ENCODE peak calls at places on chromosome X, in nine cellular contexts. N, B, R, I, G, V, J, L and W are unnamed samples.

GRCh38 chrX:6021316-6022091 is 207.2 kb downstream of the NLGN4X start:
- DNase-seq in N (peak), B (peak), R (no peak), I (peak), G (no peak), V (peak), J (peak), L (no peak), W (no peak)

GRCh38 chrX:134512566-134512965 is 52.6 kb downstream of the HPRT1 start:
- DNase-seq in N (no peak), B (peak), R (no peak), I (no peak), G (no peak), V (no peak), J (peak), L (peak), W (no peak)

GRCh38 chrX:103330601-103331397 is 760 bp downstream of the TCEAL7 start:
- DNase-seq in N (no peak), B (no peak), R (no peak), I (no peak), G (no peak), V (no peak), J (no peak), L (no peak), W (no peak)

GRCh38 chrX:21728276-21728968 is 29.5 kb downstream of the SMPX start:
- DNase-seq in N (no peak), B (no peak), R (no peak), I (no peak), G (no peak), V (no peak), J (no peak), L (no peak), W (no peak)

GRCh38 chrX:135513140-135513535 is 7.3 kb upstream of the INTS6L start:
- DNase-seq in N (no peak), B (no peak), R (no peak), I (no peak), G (no peak), V (no peak), J (no peak), L (no peak), W (no peak)

GRCh38 chrX:152641996-152642395 is 4.3 kb downstream of the GABRQ start:
- DNase-seq in N (no peak), B (no peak), R (no peak), I (no peak), G (no peak), V (no peak), J (no peak), L (no peak), W (no peak)

GRCh38 chrX:151396042-151396826 is 772 bp upstream of the VMA21 start:
- DNase-seq in N (peak), B (peak), R (no peak), I (peak), G (no peak), V (peak), J (peak), L (peak), W (no peak)

GRCh38 chrX:38282044-38282443 is 45.3 kb downstream of the RPGR start:
- DNase-seq in N (no peak), B (peak), R (no peak), I (no peak), G (no peak), V (no peak), J (no peak), L (no peak), W (no peak)

GRCh38 chrX:72122621-72123275 is 9.0 kb downstream of the RTL5 start:
- DNase-seq in N (no peak), B (no peak), R (no peak), I (no peak), G (no peak), V (no peak), J (no peak), L (no peak), W (no peak)

GRCh38 chrX:77009691-77010090 is 437.5 kb upstream of the FGF16 start:
- DNase-seq in N (peak), B (peak), R (no peak), I (no peak), G (no peak), V (no peak), J (peak), L (no peak), W (no peak)

GRCh38 chrX:102978594-102978993 is 41.5 kb downstream of the RAB40AL start:
- DNase-seq in N (no peak), B (no peak), R (no peak), I (no peak), G (no peak), V (no peak), J (no peak), L (no peak), W (no peak)

GRCh38 chrX:29257516-29257915 is 670.3 kb downstream of the IL1RAPL1 start:
- DNase-seq in N (peak), B (no peak), R (no peak), I (no peak), G (no peak), V (no peak), J (no peak), L (peak), W (no peak)

GRCh38 chrX:70033348-70033747 is 16.4 kb downstream of the AWAT2 start:
- DNase-seq in N (no peak), B (peak), R (no peak), I (no peak), G (no peak), V (peak), J (peak), L (peak), W (peak)

GRCh38 chrX:2320580-2321327 is 180.0 kb downstream of the DHRSX start:
- DNase-seq in N (peak), B (no peak), R (peak), I (peak), G (no peak), V (no peak), J (peak), L (no peak), W (no peak)

GRCh38 chrX:151806967-151807540 is 72.5 kb downstream of the CNGA2 start:
- DNase-seq in N (no peak), B (no peak), R (no peak), I (no peak), G (no peak), V (no peak), J (no peak), L (no peak), W (no peak)

GRCh38 chrX:118745570-118745969 is 18.2 kb downstream of the IL13RA1 start:
- DNase-seq in N (no peak), B (no peak), R (no peak), I (no peak), G (no peak), V (no peak), J (no peak), L (no peak), W (no peak)

GRCh38 chrX:24277405-24277804 is 36.5 kb downstream of the SUPT20HL2 start:
- DNase-seq in N (no peak), B (no peak), R (no peak), I (no peak), G (no peak), V (no peak), J (no peak), L (no peak), W (no peak)

GRCh38 chrX:111040377-111041017 is 55.5 kb upstream of the PAK3 start:
- DNase-seq in N (peak), B (no peak), R (no peak), I (no peak), G (no peak), V (no peak), J (no peak), L (no peak), W (no peak)

GRCh38 chrX:100447563-100448397 is 37.7 kb upstream of the PCDH19 start:
- DNase-seq in N (peak), B (peak), R (no peak), I (peak), G (no peak), V (peak), J (peak), L (peak), W (peak)

GRCh38 chrX:55750256-55750655 is 32.7 kb downstream of the RRAGB start:
- DNase-seq in N (no peak), B (no peak), R (no peak), I (no peak), G (no peak), V (no peak), J (no peak), L (no peak), W (no peak)

GRCh38 chrX:106612403-106612789 is 618 bp downstream of the RADX start:
- DNase-seq in N (no peak), B (peak), R (no peak), I (no peak), G (no peak), V (peak), J (no peak), L (no peak), W (no peak)

GRCh38 chrX:6861456-6861855 is 286.1 kb upstream of the STS start:
- DNase-seq in N (no peak), B (no peak), R (no peak), I (no peak), G (no peak), V (no peak), J (no peak), L (no peak), W (no peak)

GRCh38 chrX:40172980-40173661 is 75.4 kb upstream of the BCOR start:
- DNase-seq in N (no peak), B (no peak), R (no peak), I (no peak), G (no peak), V (no peak), J (no peak), L (no peak), W (no peak)

GRCh38 chrX:151694661-151695582 is at the start of gene PRRG3:
- DNase-seq in N (no peak), B (no peak), R (no peak), I (no peak), G (no peak), V (no peak), J (no peak), L (no peak), W (no peak)